ENCODE peak calls at places on chromosomes 13 and 19, in six cellular contexts. P is fibroblast of lung, O is OCI-LY7, T is epithelial cell of esophagus, G is amniotic stem cell, C is progenitor cell of endocrine pancreas. D is an unnamed sample.

GRCh38 chr13:84645196-84646071 is 763.2 kb upstream of the SLITRK1 start:
- DNase-seq in P (peak; percentile 92), O (no peak), T (peak; percentile 59), G (peak; percentile 56), C (no peak), D (no peak)

GRCh38 chr13:95677564-95678386 is 836 bp downstream of the DNAJC3 start:
- DNase-seq in P (peak; percentile 39), O (peak; percentile 0), T (peak; percentile 32), G (no peak), C (no peak), D (no peak)

GRCh38 chr13:44013666-44014291 is 134.1 kb downstream of the LACC1 start:
- DNase-seq in P (peak; percentile 81), O (no peak), T (peak; percentile 33), G (peak; percentile 1), C (no peak), D (no peak)

GRCh38 chr19:43425567-43426392 is 11.1 kb downstream of the TEX101 start:
- DNase-seq in P (peak; percentile 16), O (peak; percentile 7), T (peak; percentile 45), G (no peak), C (no peak), D (no peak)

GRCh38 chr13:110294146-110294545 is 12.8 kb downstream of the COL4A1 start:
- DNase-seq in P (no peak), O (no peak), T (no peak), G (no peak), C (no peak), D (no peak)

GRCh38 chr13:53343345-53343744 is 314.7 kb downstream of the OLFM4 start:
- DNase-seq in P (no peak), O (no peak), T (no peak), G (no peak), C (no peak), D (no peak)

GRCh38 chr19:49222528-49222927 is 64.9 kb downstream of the TRPM4 start:
- DNase-seq in P (no peak), O (no peak), T (no peak), G (no peak), C (no peak), D (no peak)

GRCh38 chr19:6354098-6354674 is 7.1 kb upstream of the CLPP start:
- DNase-seq in P (no peak), O (peak; percentile 25), T (peak; percentile 20), G (no peak), C (no peak), D (no peak)

GRCh38 chr19:41957838-41958366 is 1.2 kb downstream of the RABAC1 start:
- DNase-seq in P (peak; percentile 81), O (peak; percentile 80), T (peak; percentile 91), G (peak; percentile 80), C (peak; percentile 60), D (no peak)

GRCh38 chr13:52159159-52159982 is at the start of gene NEK3:
- DNase-seq in P (peak; percentile 65), O (peak; percentile 83), T (peak; percentile 60), G (no peak), C (peak; percentile 45), D (peak; percentile 52)

GRCh38 chr13:26062853-26063444 is 11.1 kb upstream of the SHISA2 start:
- DNase-seq in P (peak; percentile 58), O (peak; percentile 50), T (peak; percentile 71), G (peak; percentile 59), C (no peak), D (no peak)

GRCh38 chr19:6232567-6232966 is 47.2 kb downstream of the MLLT1 start:
- DNase-seq in P (peak; percentile 94), O (no peak), T (peak; percentile 38), G (no peak), C (no peak), D (no peak)

GRCh38 chr13:103351035-103351828 is 285.0 kb upstream of the SLC10A2 start:
- DNase-seq in P (peak; percentile 75), O (no peak), T (peak; percentile 15), G (no peak), C (no peak), D (no peak)